ENCODE peak calls at places on chromosome 1, in eight cellular contexts. X, Q, V, Z, O, N, S and A are unnamed samples.

GRCh38 chr1:27004471-27005165 is 8.0 kb downstream of the TENT5B start:
- DNase-seq in X (no peak), N (no peak), Z (no peak), S (no peak), O (no peak), Q (peak), V (no peak), A (no peak)

GRCh38 chr1:160795951-160796383 is at the start of gene LY9:
- DNase-seq in V (no peak), N (peak), Q (no peak), Z (no peak), X (peak), O (no peak), S (no peak), A (no peak)

GRCh38 chr1:25619101-25619890 is 2.7 kb downstream of the MAN1C1 start:
- DNase-seq in S (no peak), Z (no peak), N (peak), Q (no peak), O (no peak), X (peak), V (peak), A (no peak)

GRCh38 chr1:208837242-208837641 is 593.1 kb upstream of the PLXNA2 start:
- DNase-seq in X (no peak), Q (no peak), N (no peak), S (no peak), Z (peak), V (no peak), O (no peak), A (no peak)

GRCh38 chr1:169731446-169731845 is 2.4 kb downstream of the SELE start:
- DNase-seq in X (no peak), V (no peak), N (no peak), S (no peak), Z (no peak), Q (no peak), O (no peak), A (no peak)

GRCh38 chr1:153945131-153945794 is 1.3 kb downstream of the DENND4B start:
- DNase-seq in O (no peak), N (peak), X (peak), Q (peak), Z (no peak), S (no peak), V (no peak), A (no peak)

GRCh38 chr1:177780096-177780700 is 189.7 kb downstream of the SEC16B start:
- DNase-seq in N (no peak), O (peak), Q (no peak), V (no peak), X (no peak), S (peak), Z (peak), A (peak)

GRCh38 chr1:40032240-40032891 is 8.2 kb upstream of the CAP1 start:
- DNase-seq in N (peak), Q (no peak), S (peak), Z (peak), V (no peak), X (peak), O (no peak), A (peak)

GRCh38 chr1:194227157-194227556 is 1040.7 kb upstream of the B3GALT2 start:
- DNase-seq in V (no peak), N (no peak), Q (no peak), O (no peak), Z (no peak), X (no peak), S (peak), A (no peak)